ENCODE peak calls at places on chromosomes 2 and 18, in eight cellular contexts. One of them, this sample, is unnamed.
A peak's percentile ranks its signal among the peaks of the same experiment; 100 is the strongest.

GRCh38 chr2:121247534-121247933 is 37.5 kb downstream of the TFCP2L1 start:
- DNase-seq in AG04450: no peak
- DNase-seq in A549: no peak
- DNase-seq in NCI-H1092 treated with DMSO at 0.1 percent for 48 hours: no peak
- DNase-seq in aorta: no peak
- DNase-seq in activated CD4-positive, alpha-beta T cell treated with anti-CD3 and anti-CD28 coated beads, Interleukin-2, amount 50 U/mL, for 1 hour: no peak
- DNase-seq in AG10803: no peak
- DNase-seq in CD8-positive, alpha-beta memory T cell: no peak
- DNase-seq in this sample: peak; percentile 5

GRCh38 chr2:28717339-28717758 is 34.3 kb upstream of the PPP1CB start:
- DNase-seq in NCI-H1092 treated with DMSO at 0.1 percent for 48 hours: no peak
- DNase-seq in activated CD4-positive, alpha-beta T cell treated with anti-CD3 and anti-CD28 coated beads, Interleukin-2, amount 50 U/mL, for 1 hour: no peak
- DNase-seq in CD8-positive, alpha-beta memory T cell: no peak
- DNase-seq in aorta: no peak
- DNase-seq in AG04450: peak; percentile 32
- DNase-seq in A549: no peak
- DNase-seq in AG10803: peak; percentile 80
- DNase-seq in this sample: peak; percentile 38

GRCh38 chr2:97966545-97967215 is 29.1 kb downstream of the TMEM131 start:
- DNase-seq in NCI-H1092 treated with DMSO at 0.1 percent for 48 hours: no peak
- DNase-seq in activated CD4-positive, alpha-beta T cell treated with anti-CD3 and anti-CD28 coated beads, Interleukin-2, amount 50 U/mL, for 1 hour: no peak
- DNase-seq in CD8-positive, alpha-beta memory T cell: no peak
- DNase-seq in A549: no peak
- DNase-seq in aorta: no peak
- DNase-seq in AG04450: no peak
- DNase-seq in AG10803: no peak
- DNase-seq in this sample: no peak

GRCh38 chr2:239927424-239927981 is 97.6 kb downstream of the NDUFA10 start:
- DNase-seq in aorta: peak; percentile 68
- DNase-seq in A549: peak; percentile 81
- DNase-seq in NCI-H1092 treated with DMSO at 0.1 percent for 48 hours: no peak
- DNase-seq in AG04450: peak; percentile 43
- DNase-seq in AG10803: peak; percentile 72
- DNase-seq in CD8-positive, alpha-beta memory T cell: no peak
- DNase-seq in activated CD4-positive, alpha-beta T cell treated with anti-CD3 and anti-CD28 coated beads, Interleukin-2, amount 50 U/mL, for 1 hour: peak; percentile 65
- DNase-seq in this sample: peak; percentile 69

GRCh38 chr2:85188852-85189251 is 55.7 kb downstream of the TCF7L1 start:
- DNase-seq in CD8-positive, alpha-beta memory T cell: no peak
- DNase-seq in aorta: no peak
- DNase-seq in NCI-H1092 treated with DMSO at 0.1 percent for 48 hours: no peak
- DNase-seq in A549: no peak
- DNase-seq in AG10803: peak; percentile 39
- DNase-seq in activated CD4-positive, alpha-beta T cell treated with anti-CD3 and anti-CD28 coated beads, Interleukin-2, amount 50 U/mL, for 1 hour: no peak
- DNase-seq in AG04450: no peak
- DNase-seq in this sample: no peak

GRCh38 chr2:12615509-12615908 is 101.2 kb upstream of the TRIB2 start:
- DNase-seq in activated CD4-positive, alpha-beta T cell treated with anti-CD3 and anti-CD28 coated beads, Interleukin-2, amount 50 U/mL, for 1 hour: no peak
- DNase-seq in AG04450: no peak
- DNase-seq in aorta: no peak
- DNase-seq in AG10803: no peak
- DNase-seq in A549: no peak
- DNase-seq in CD8-positive, alpha-beta memory T cell: no peak
- DNase-seq in NCI-H1092 treated with DMSO at 0.1 percent for 48 hours: no peak
- DNase-seq in this sample: no peak

GRCh38 chr18:35231052-35231451 is 9.8 kb upstream of the ZNF397 start:
- DNase-seq in NCI-H1092 treated with DMSO at 0.1 percent for 48 hours: peak; percentile 84
- DNase-seq in aorta: peak; percentile 91
- DNase-seq in AG04450: peak; percentile 38
- DNase-seq in activated CD4-positive, alpha-beta T cell treated with anti-CD3 and anti-CD28 coated beads, Interleukin-2, amount 50 U/mL, for 1 hour: peak; percentile 76
- DNase-seq in AG10803: peak; percentile 63
- DNase-seq in CD8-positive, alpha-beta memory T cell: peak; percentile 74
- DNase-seq in A549: peak; percentile 25
- DNase-seq in this sample: peak; percentile 89

GRCh38 chr2:2188344-2189111 is 142.5 kb downstream of the MYT1L start:
- DNase-seq in aorta: no peak
- DNase-seq in A549: no peak
- DNase-seq in AG10803: no peak
- DNase-seq in NCI-H1092 treated with DMSO at 0.1 percent for 48 hours: peak; percentile 38
- DNase-seq in activated CD4-positive, alpha-beta T cell treated with anti-CD3 and anti-CD28 coated beads, Interleukin-2, amount 50 U/mL, for 1 hour: no peak
- DNase-seq in CD8-positive, alpha-beta memory T cell: no peak
- DNase-seq in AG04450: no peak
- DNase-seq in this sample: no peak

GRCh38 chr2:30410217-30410616 is 36.8 kb upstream of the LCLAT1 start:
- DNase-seq in A549: peak; percentile 53
- DNase-seq in NCI-H1092 treated with DMSO at 0.1 percent for 48 hours: no peak
- DNase-seq in aorta: no peak
- DNase-seq in AG10803: peak; percentile 88
- DNase-seq in CD8-positive, alpha-beta memory T cell: no peak
- DNase-seq in AG04450: no peak
- DNase-seq in activated CD4-positive, alpha-beta T cell treated with anti-CD3 and anti-CD28 coated beads, Interleukin-2, amount 50 U/mL, for 1 hour: no peak
- DNase-seq in this sample: peak; percentile 42

GRCh38 chr2:230723363-230723762 is 10.7 kb downstream of the CAB39 start:
- DNase-seq in AG10803: no peak
- DNase-seq in A549: no peak
- DNase-seq in aorta: no peak
- DNase-seq in AG04450: no peak
- DNase-seq in activated CD4-positive, alpha-beta T cell treated with anti-CD3 and anti-CD28 coated beads, Interleukin-2, amount 50 U/mL, for 1 hour: peak; percentile 21
- DNase-seq in NCI-H1092 treated with DMSO at 0.1 percent for 48 hours: no peak
- DNase-seq in CD8-positive, alpha-beta memory T cell: peak; percentile 80
- DNase-seq in this sample: no peak

GRCh38 chr2:45623120-45623519 is 12.1 kb upstream of the SRBD1 start:
- DNase-seq in A549: no peak
- DNase-seq in AG10803: no peak
- DNase-seq in CD8-positive, alpha-beta memory T cell: no peak
- DNase-seq in activated CD4-positive, alpha-beta T cell treated with anti-CD3 and anti-CD28 coated beads, Interleukin-2, amount 50 U/mL, for 1 hour: no peak
- DNase-seq in aorta: no peak
- DNase-seq in NCI-H1092 treated with DMSO at 0.1 percent for 48 hours: no peak
- DNase-seq in AG04450: no peak
- DNase-seq in this sample: no peak

GRCh38 chr2:126970583-126970982 is 71.9 kb downstream of the TEX51 start:
- DNase-seq in A549: no peak
- DNase-seq in AG04450: no peak
- DNase-seq in NCI-H1092 treated with DMSO at 0.1 percent for 48 hours: no peak
- DNase-seq in aorta: no peak
- DNase-seq in activated CD4-positive, alpha-beta T cell treated with anti-CD3 and anti-CD28 coated beads, Interleukin-2, amount 50 U/mL, for 1 hour: no peak
- DNase-seq in AG10803: no peak
- DNase-seq in CD8-positive, alpha-beta memory T cell: no peak
- DNase-seq in this sample: no peak

GRCh38 chr2:12816379-12817306 is 99.9 kb downstream of the TRIB2 start:
- DNase-seq in aorta: no peak
- DNase-seq in AG04450: no peak
- DNase-seq in CD8-positive, alpha-beta memory T cell: peak; percentile 3
- DNase-seq in activated CD4-positive, alpha-beta T cell treated with anti-CD3 and anti-CD28 coated beads, Interleukin-2, amount 50 U/mL, for 1 hour: no peak
- DNase-seq in NCI-H1092 treated with DMSO at 0.1 percent for 48 hours: no peak
- DNase-seq in A549: no peak
- DNase-seq in AG10803: no peak
- DNase-seq in this sample: no peak

GRCh38 chr2:207311316-207312005 is 145.7 kb upstream of the KLF7 start:
- DNase-seq in AG10803: peak; percentile 98
- DNase-seq in aorta: no peak
- DNase-seq in A549: peak; percentile 11
- DNase-seq in AG04450: peak; percentile 93
- DNase-seq in CD8-positive, alpha-beta memory T cell: no peak
- DNase-seq in NCI-H1092 treated with DMSO at 0.1 percent for 48 hours: no peak
- DNase-seq in activated CD4-positive, alpha-beta T cell treated with anti-CD3 and anti-CD28 coated beads, Interleukin-2, amount 50 U/mL, for 1 hour: no peak
- DNase-seq in this sample: peak; percentile 83

GRCh38 chr2:131056204-131056975 is 36.9 kb downstream of the FAM168B start:
- DNase-seq in A549: no peak
- DNase-seq in AG04450: no peak
- DNase-seq in activated CD4-positive, alpha-beta T cell treated with anti-CD3 and anti-CD28 coated beads, Interleukin-2, amount 50 U/mL, for 1 hour: no peak
- DNase-seq in CD8-positive, alpha-beta memory T cell: no peak
- DNase-seq in NCI-H1092 treated with DMSO at 0.1 percent for 48 hours: peak; percentile 79
- DNase-seq in aorta: no peak
- DNase-seq in AG10803: peak; percentile 18
- DNase-seq in this sample: no peak

GRCh38 chr2:184004289-184004944 is 593.9 kb upstream of the ZNF804A start:
- DNase-seq in AG04450: no peak
- DNase-seq in NCI-H1092 treated with DMSO at 0.1 percent for 48 hours: no peak
- DNase-seq in activated CD4-positive, alpha-beta T cell treated with anti-CD3 and anti-CD28 coated beads, Interleukin-2, amount 50 U/mL, for 1 hour: no peak
- DNase-seq in CD8-positive, alpha-beta memory T cell: no peak
- DNase-seq in aorta: no peak
- DNase-seq in A549: no peak
- DNase-seq in AG10803: no peak
- DNase-seq in this sample: no peak

GRCh38 chr2:54021702-54022101 is 50.9 kb upstream of the PSME4 start:
- DNase-seq in AG04450: no peak
- DNase-seq in NCI-H1092 treated with DMSO at 0.1 percent for 48 hours: no peak
- DNase-seq in activated CD4-positive, alpha-beta T cell treated with anti-CD3 and anti-CD28 coated beads, Interleukin-2, amount 50 U/mL, for 1 hour: no peak
- DNase-seq in CD8-positive, alpha-beta memory T cell: no peak
- DNase-seq in A549: no peak
- DNase-seq in AG10803: no peak
- DNase-seq in aorta: no peak
- DNase-seq in this sample: no peak

GRCh38 chr18:48674198-48674721 is 135.4 kb downstream of the CTIF start:
- DNase-seq in A549: no peak
- DNase-seq in AG10803: peak; percentile 40
- DNase-seq in CD8-positive, alpha-beta memory T cell: no peak
- DNase-seq in AG04450: no peak
- DNase-seq in aorta: no peak
- DNase-seq in NCI-H1092 treated with DMSO at 0.1 percent for 48 hours: no peak
- DNase-seq in activated CD4-positive, alpha-beta T cell treated with anti-CD3 and anti-CD28 coated beads, Interleukin-2, amount 50 U/mL, for 1 hour: no peak
- DNase-seq in this sample: no peak

GRCh38 chr18:56789004-56789888 is 138.1 kb downstream of the WDR7 start:
- DNase-seq in CD8-positive, alpha-beta memory T cell: peak; percentile 5
- DNase-seq in A549: peak; percentile 1
- DNase-seq in AG10803: no peak
- DNase-seq in NCI-H1092 treated with DMSO at 0.1 percent for 48 hours: peak; percentile 20
- DNase-seq in AG04450: no peak
- DNase-seq in activated CD4-positive, alpha-beta T cell treated with anti-CD3 and anti-CD28 coated beads, Interleukin-2, amount 50 U/mL, for 1 hour: no peak
- DNase-seq in aorta: no peak
- DNase-seq in this sample: peak; percentile 85

GRCh38 chr2:138276367-138276766 is 225.2 kb upstream of the SPOPL start:
- DNase-seq in aorta: no peak
- DNase-seq in NCI-H1092 treated with DMSO at 0.1 percent for 48 hours: no peak
- DNase-seq in activated CD4-positive, alpha-beta T cell treated with anti-CD3 and anti-CD28 coated beads, Interleukin-2, amount 50 U/mL, for 1 hour: no peak
- DNase-seq in AG10803: no peak
- DNase-seq in A549: no peak
- DNase-seq in AG04450: no peak
- DNase-seq in CD8-positive, alpha-beta memory T cell: no peak
- DNase-seq in this sample: no peak

GRCh38 chr2:64608867-64609228 is 44.9 kb downstream of the SERTAD2 start:
- DNase-seq in AG10803: no peak
- DNase-seq in aorta: no peak
- DNase-seq in CD8-positive, alpha-beta memory T cell: no peak
- DNase-seq in NCI-H1092 treated with DMSO at 0.1 percent for 48 hours: no peak
- DNase-seq in AG04450: no peak
- DNase-seq in activated CD4-positive, alpha-beta T cell treated with anti-CD3 and anti-CD28 coated beads, Interleukin-2, amount 50 U/mL, for 1 hour: no peak
- DNase-seq in A549: no peak
- DNase-seq in this sample: no peak

GRCh38 chr2:10658041-10658913 is 31.5 kb downstream of the NOL10 start:
- DNase-seq in NCI-H1092 treated with DMSO at 0.1 percent for 48 hours: no peak
- DNase-seq in aorta: no peak
- DNase-seq in AG04450: peak; percentile 41
- DNase-seq in CD8-positive, alpha-beta memory T cell: no peak
- DNase-seq in AG10803: peak; percentile 80
- DNase-seq in A549: no peak
- DNase-seq in activated CD4-positive, alpha-beta T cell treated with anti-CD3 and anti-CD28 coated beads, Interleukin-2, amount 50 U/mL, for 1 hour: no peak
- DNase-seq in this sample: peak; percentile 13

GRCh38 chr2:159351977-159352376 is 65.5 kb upstream of the WDSUB1 start:
- DNase-seq in CD8-positive, alpha-beta memory T cell: no peak
- DNase-seq in NCI-H1092 treated with DMSO at 0.1 percent for 48 hours: no peak
- DNase-seq in AG04450: no peak
- DNase-seq in aorta: no peak
- DNase-seq in AG10803: no peak
- DNase-seq in activated CD4-positive, alpha-beta T cell treated with anti-CD3 and anti-CD28 coated beads, Interleukin-2, amount 50 U/mL, for 1 hour: no peak
- DNase-seq in A549: no peak
- DNase-seq in this sample: no peak

GRCh38 chr18:22285299-22286140 is 116.1 kb downstream of the GATA6 start:
- DNase-seq in NCI-H1092 treated with DMSO at 0.1 percent for 48 hours: no peak
- DNase-seq in A549: no peak
- DNase-seq in activated CD4-positive, alpha-beta T cell treated with anti-CD3 and anti-CD28 coated beads, Interleukin-2, amount 50 U/mL, for 1 hour: no peak
- DNase-seq in AG10803: peak; percentile 52
- DNase-seq in CD8-positive, alpha-beta memory T cell: no peak
- DNase-seq in aorta: no peak
- DNase-seq in AG04450: no peak
- DNase-seq in this sample: no peak

GRCh38 chr2:219104107-219105050 is 43.7 kb upstream of the IHH start:
- DNase-seq in activated CD4-positive, alpha-beta T cell treated with anti-CD3 and anti-CD28 coated beads, Interleukin-2, amount 50 U/mL, for 1 hour: no peak
- DNase-seq in AG04450: no peak
- DNase-seq in CD8-positive, alpha-beta memory T cell: peak; percentile 8
- DNase-seq in aorta: no peak
- DNase-seq in AG10803: peak; percentile 79
- DNase-seq in NCI-H1092 treated with DMSO at 0.1 percent for 48 hours: peak; percentile 28
- DNase-seq in A549: peak; percentile 28
- DNase-seq in this sample: peak; percentile 75

GRCh38 chr2:220455389-220455788 is 828.0 kb downstream of the SLC4A3 start:
- DNase-seq in NCI-H1092 treated with DMSO at 0.1 percent for 48 hours: no peak
- DNase-seq in CD8-positive, alpha-beta memory T cell: no peak
- DNase-seq in activated CD4-positive, alpha-beta T cell treated with anti-CD3 and anti-CD28 coated beads, Interleukin-2, amount 50 U/mL, for 1 hour: no peak
- DNase-seq in AG04450: peak; percentile 26
- DNase-seq in A549: no peak
- DNase-seq in AG10803: peak; percentile 46
- DNase-seq in aorta: no peak
- DNase-seq in this sample: no peak

GRCh38 chr2:235630723-235631122 is 136.9 kb downstream of the AGAP1 start:
- DNase-seq in AG10803: no peak
- DNase-seq in A549: no peak
- DNase-seq in NCI-H1092 treated with DMSO at 0.1 percent for 48 hours: no peak
- DNase-seq in aorta: no peak
- DNase-seq in activated CD4-positive, alpha-beta T cell treated with anti-CD3 and anti-CD28 coated beads, Interleukin-2, amount 50 U/mL, for 1 hour: no peak
- DNase-seq in CD8-positive, alpha-beta memory T cell: no peak
- DNase-seq in AG04450: no peak
- DNase-seq in this sample: no peak

GRCh38 chr2:106293379-106293778 is 99.3 kb upstream of the UXS1 start:
- DNase-seq in activated CD4-positive, alpha-beta T cell treated with anti-CD3 and anti-CD28 coated beads, Interleukin-2, amount 50 U/mL, for 1 hour: no peak
- DNase-seq in AG10803: no peak
- DNase-seq in A549: no peak
- DNase-seq in aorta: no peak
- DNase-seq in NCI-H1092 treated with DMSO at 0.1 percent for 48 hours: no peak
- DNase-seq in AG04450: no peak
- DNase-seq in CD8-positive, alpha-beta memory T cell: no peak
- DNase-seq in this sample: no peak

GRCh38 chr2:10487144-10488104 is 39.3 kb upstream of the ODC1 start:
- DNase-seq in activated CD4-positive, alpha-beta T cell treated with anti-CD3 and anti-CD28 coated beads, Interleukin-2, amount 50 U/mL, for 1 hour: no peak
- DNase-seq in CD8-positive, alpha-beta memory T cell: no peak
- DNase-seq in AG10803: no peak
- DNase-seq in NCI-H1092 treated with DMSO at 0.1 percent for 48 hours: no peak
- DNase-seq in aorta: peak; percentile 23
- DNase-seq in A549: no peak
- DNase-seq in AG04450: no peak
- DNase-seq in this sample: no peak

GRCh38 chr18:76446746-76447267 is 48.2 kb downstream of the ZNF516 start:
- DNase-seq in AG10803: no peak
- DNase-seq in A549: no peak
- DNase-seq in NCI-H1092 treated with DMSO at 0.1 percent for 48 hours: no peak
- DNase-seq in aorta: no peak
- DNase-seq in CD8-positive, alpha-beta memory T cell: no peak
- DNase-seq in AG04450: no peak
- DNase-seq in activated CD4-positive, alpha-beta T cell treated with anti-CD3 and anti-CD28 coated beads, Interleukin-2, amount 50 U/mL, for 1 hour: no peak
- DNase-seq in this sample: no peak

GRCh38 chr2:70433315-70433714 is 120.3 kb downstream of the TGFA start:
- DNase-seq in activated CD4-positive, alpha-beta T cell treated with anti-CD3 and anti-CD28 coated beads, Interleukin-2, amount 50 U/mL, for 1 hour: no peak
- DNase-seq in AG04450: no peak
- DNase-seq in AG10803: no peak
- DNase-seq in aorta: no peak
- DNase-seq in CD8-positive, alpha-beta memory T cell: no peak
- DNase-seq in NCI-H1092 treated with DMSO at 0.1 percent for 48 hours: no peak
- DNase-seq in A549: no peak
- DNase-seq in this sample: no peak

GRCh38 chr18:4250141-4250540 is 205.0 kb downstream of the DLGAP1 start:
- DNase-seq in CD8-positive, alpha-beta memory T cell: no peak
- DNase-seq in AG10803: no peak
- DNase-seq in AG04450: no peak
- DNase-seq in NCI-H1092 treated with DMSO at 0.1 percent for 48 hours: no peak
- DNase-seq in aorta: no peak
- DNase-seq in A549: no peak
- DNase-seq in activated CD4-positive, alpha-beta T cell treated with anti-CD3 and anti-CD28 coated beads, Interleukin-2, amount 50 U/mL, for 1 hour: no peak
- DNase-seq in this sample: no peak

GRCh38 chr2:202104286-202104870 is 31.3 kb downstream of the KIAA2012 start:
- DNase-seq in AG10803: peak; percentile 67
- DNase-seq in NCI-H1092 treated with DMSO at 0.1 percent for 48 hours: no peak
- DNase-seq in CD8-positive, alpha-beta memory T cell: no peak
- DNase-seq in aorta: no peak
- DNase-seq in A549: peak; percentile 31
- DNase-seq in activated CD4-positive, alpha-beta T cell treated with anti-CD3 and anti-CD28 coated beads, Interleukin-2, amount 50 U/mL, for 1 hour: peak; percentile 3
- DNase-seq in AG04450: no peak
- DNase-seq in this sample: peak; percentile 83

GRCh38 chr2:44277541-44277940 is 2.3 kb downstream of the SLC3A1 start:
- DNase-seq in AG04450: no peak
- DNase-seq in activated CD4-positive, alpha-beta T cell treated with anti-CD3 and anti-CD28 coated beads, Interleukin-2, amount 50 U/mL, for 1 hour: no peak
- DNase-seq in NCI-H1092 treated with DMSO at 0.1 percent for 48 hours: no peak
- DNase-seq in CD8-positive, alpha-beta memory T cell: no peak
- DNase-seq in aorta: no peak
- DNase-seq in AG10803: no peak
- DNase-seq in A549: no peak
- DNase-seq in this sample: no peak